ENCODE peak calls at places on chromosomes 6 and 20, in eight cellular contexts. One of them, this sample, is unnamed.

GRCh38 chr6:142542704-142543233 is 241.0 kb downstream of the ADGRG6 start:
- DNase-seq in CD4-positive, alpha-beta memory T cell: no peak
- DNase-seq in brain microvascular endothelial cell: peak
- DNase-seq in T-helper 2 cell: no peak
- DNase-seq in SW480: no peak
- DNase-seq in H9: no peak
- DNase-seq in GM03348: peak
- DNase-seq in epithelial cell of esophagus: peak
- DNase-seq in this sample: no peak

GRCh38 chr6:152721956-152722355 is 24.3 kb downstream of the MYCT1 start:
- DNase-seq in H9: no peak
- DNase-seq in GM03348: peak
- DNase-seq in CD4-positive, alpha-beta memory T cell: no peak
- DNase-seq in brain microvascular endothelial cell: no peak
- DNase-seq in T-helper 2 cell: no peak
- DNase-seq in SW480: no peak
- DNase-seq in epithelial cell of esophagus: no peak
- DNase-seq in this sample: no peak

GRCh38 chr6:1390805-1391511 is 1.6 kb downstream of the FOXF2 start:
- DNase-seq in T-helper 2 cell: no peak
- DNase-seq in H9: peak
- DNase-seq in epithelial cell of esophagus: peak
- DNase-seq in GM03348: peak
- DNase-seq in brain microvascular endothelial cell: no peak
- DNase-seq in CD4-positive, alpha-beta memory T cell: no peak
- DNase-seq in SW480: peak
- DNase-seq in this sample: no peak

GRCh38 chr20:25310268-25310920 is 62.5 kb downstream of the PYGB start:
- DNase-seq in GM03348: peak
- DNase-seq in brain microvascular endothelial cell: peak
- DNase-seq in T-helper 2 cell: peak
- DNase-seq in epithelial cell of esophagus: peak
- DNase-seq in SW480: peak
- DNase-seq in CD4-positive, alpha-beta memory T cell: peak
- DNase-seq in H9: no peak
- DNase-seq in this sample: no peak

GRCh38 chr6:136403166-136403980 is 113.7 kb upstream of the BCLAF1 start:
- DNase-seq in CD4-positive, alpha-beta memory T cell: no peak
- DNase-seq in SW480: peak
- DNase-seq in GM03348: peak
- DNase-seq in epithelial cell of esophagus: peak
- DNase-seq in H9: no peak
- DNase-seq in brain microvascular endothelial cell: peak
- DNase-seq in T-helper 2 cell: no peak
- DNase-seq in this sample: no peak

GRCh38 chr20:21315138-21315537 is 12.0 kb downstream of the XRN2 start:
- DNase-seq in SW480: peak
- DNase-seq in H9: no peak
- DNase-seq in GM03348: peak
- DNase-seq in T-helper 2 cell: peak
- DNase-seq in epithelial cell of esophagus: peak
- DNase-seq in brain microvascular endothelial cell: peak
- DNase-seq in CD4-positive, alpha-beta memory T cell: no peak
- DNase-seq in this sample: no peak

GRCh38 chr6:139422105-139423036 is 47.9 kb upstream of the CITED2 start:
- DNase-seq in epithelial cell of esophagus: no peak
- DNase-seq in SW480: no peak
- DNase-seq in H9: no peak
- DNase-seq in brain microvascular endothelial cell: no peak
- DNase-seq in CD4-positive, alpha-beta memory T cell: no peak
- DNase-seq in GM03348: no peak
- DNase-seq in T-helper 2 cell: no peak
- DNase-seq in this sample: no peak

GRCh38 chr6:7899046-7899888 is 11.3 kb downstream of the TXNDC5 start:
- DNase-seq in epithelial cell of esophagus: no peak
- DNase-seq in T-helper 2 cell: peak
- DNase-seq in H9: no peak
- DNase-seq in SW480: no peak
- DNase-seq in GM03348: no peak
- DNase-seq in CD4-positive, alpha-beta memory T cell: no peak
- DNase-seq in brain microvascular endothelial cell: no peak
- DNase-seq in this sample: no peak

GRCh38 chr20:53362736-53363135 is 230.9 kb downstream of the ZNF217 start:
- DNase-seq in H9: no peak
- DNase-seq in GM03348: no peak
- DNase-seq in brain microvascular endothelial cell: no peak
- DNase-seq in T-helper 2 cell: no peak
- DNase-seq in epithelial cell of esophagus: no peak
- DNase-seq in SW480: no peak
- DNase-seq in CD4-positive, alpha-beta memory T cell: no peak
- DNase-seq in this sample: no peak

GRCh38 chr20:22810626-22811559 is 224.2 kb upstream of the SSTR4 start:
- DNase-seq in SW480: no peak
- DNase-seq in H9: no peak
- DNase-seq in brain microvascular endothelial cell: no peak
- DNase-seq in GM03348: no peak
- DNase-seq in epithelial cell of esophagus: no peak
- DNase-seq in CD4-positive, alpha-beta memory T cell: no peak
- DNase-seq in T-helper 2 cell: no peak
- DNase-seq in this sample: no peak

This sample was measured in stimulated activated effector memory CD8-positive, alpha-beta T cell treated with anti-CD3 and anti-CD28 coated beads, Interleukin-12 subunit alpha, Interleukin-12 subunit beta, amount 100 ng/mL, for 72 hours.